ENCODE peak calls at places on chromosomes 12 and 14, in six cellular contexts. One of them, this sample, is unnamed.

GRCh38 chr12:121443193-121443829 is 43.4 kb downstream of the RNF34 start:
- DNase-seq in stomach: peak; percentile 87
- DNase-seq in sciatic nerve: peak; percentile 89
- DNase-seq in stimulated activated CD4-positive, alpha-beta T cell treated with anti-CD3 and anti-CD28 coated beads, Interleukin-1b, Interleukin-23, amount 100 ng/mL, for 24 hours: peak; percentile 55
- DNase-seq in osteocyte: peak; percentile 95
- DNase-seq in pancreas: peak; percentile 87
- DNase-seq in this sample: no peak

GRCh38 chr14:24674204-24674970 is 40.4 kb upstream of the GZMB start:
- DNase-seq in stomach: no peak
- DNase-seq in sciatic nerve: no peak
- DNase-seq in stimulated activated CD4-positive, alpha-beta T cell treated with anti-CD3 and anti-CD28 coated beads, Interleukin-1b, Interleukin-23, amount 100 ng/mL, for 24 hours: no peak
- DNase-seq in osteocyte: no peak
- DNase-seq in pancreas: no peak
- DNase-seq in this sample: no peak

GRCh38 chr12:62966990-62967506 is 32.1 kb upstream of the PPM1H start:
- DNase-seq in stomach: no peak
- DNase-seq in sciatic nerve: no peak
- DNase-seq in stimulated activated CD4-positive, alpha-beta T cell treated with anti-CD3 and anti-CD28 coated beads, Interleukin-1b, Interleukin-23, amount 100 ng/mL, for 24 hours: no peak
- DNase-seq in osteocyte: no peak
- DNase-seq in pancreas: no peak
- DNase-seq in this sample: no peak

GRCh38 chr14:68941820-68942219 is 37.3 kb downstream of the ACTN1 start:
- DNase-seq in stomach: peak; percentile 34
- DNase-seq in sciatic nerve: no peak
- DNase-seq in stimulated activated CD4-positive, alpha-beta T cell treated with anti-CD3 and anti-CD28 coated beads, Interleukin-1b, Interleukin-23, amount 100 ng/mL, for 24 hours: no peak
- DNase-seq in osteocyte: peak; percentile 90
- DNase-seq in pancreas: peak; percentile 59
- DNase-seq in this sample: no peak

GRCh38 chr12:123934829-123935228 is 37.8 kb downstream of the CCDC92 start:
- DNase-seq in stomach: no peak
- DNase-seq in sciatic nerve: no peak
- DNase-seq in stimulated activated CD4-positive, alpha-beta T cell treated with anti-CD3 and anti-CD28 coated beads, Interleukin-1b, Interleukin-23, amount 100 ng/mL, for 24 hours: no peak
- DNase-seq in osteocyte: no peak
- DNase-seq in pancreas: no peak
- DNase-seq in this sample: no peak

GRCh38 chr12:120215357-120215735 is 14.4 kb upstream of the RPLP0 start:
- DNase-seq in stomach: no peak
- DNase-seq in sciatic nerve: no peak
- DNase-seq in stimulated activated CD4-positive, alpha-beta T cell treated with anti-CD3 and anti-CD28 coated beads, Interleukin-1b, Interleukin-23, amount 100 ng/mL, for 24 hours: no peak
- DNase-seq in osteocyte: no peak
- DNase-seq in pancreas: no peak
- DNase-seq in this sample: no peak

GRCh38 chr12:123948401-123949117 is 24.1 kb downstream of the CCDC92 start:
- DNase-seq in stomach: no peak
- DNase-seq in sciatic nerve: no peak
- DNase-seq in stimulated activated CD4-positive, alpha-beta T cell treated with anti-CD3 and anti-CD28 coated beads, Interleukin-1b, Interleukin-23, amount 100 ng/mL, for 24 hours: no peak
- DNase-seq in osteocyte: no peak
- DNase-seq in pancreas: no peak
- DNase-seq in this sample: no peak

GRCh38 chr12:114876968-114877680 is 193.1 kb upstream of the TBX3 start:
- DNase-seq in stomach: no peak
- DNase-seq in sciatic nerve: no peak
- DNase-seq in stimulated activated CD4-positive, alpha-beta T cell treated with anti-CD3 and anti-CD28 coated beads, Interleukin-1b, Interleukin-23, amount 100 ng/mL, for 24 hours: no peak
- DNase-seq in osteocyte: no peak
- DNase-seq in pancreas: no peak
- DNase-seq in this sample: no peak

GRCh38 chr12:92470608-92471021 is 232.2 kb upstream of the PLEKHG7 start:
- DNase-seq in stomach: no peak
- DNase-seq in sciatic nerve: no peak
- DNase-seq in stimulated activated CD4-positive, alpha-beta T cell treated with anti-CD3 and anti-CD28 coated beads, Interleukin-1b, Interleukin-23, amount 100 ng/mL, for 24 hours: peak; percentile 9
- DNase-seq in osteocyte: no peak
- DNase-seq in pancreas: no peak
- DNase-seq in this sample: no peak

GRCh38 chr12:85923767-85924331 is 49.8 kb downstream of the NTS start:
- DNase-seq in stomach: no peak
- DNase-seq in sciatic nerve: no peak
- DNase-seq in stimulated activated CD4-positive, alpha-beta T cell treated with anti-CD3 and anti-CD28 coated beads, Interleukin-1b, Interleukin-23, amount 100 ng/mL, for 24 hours: no peak
- DNase-seq in osteocyte: no peak
- DNase-seq in pancreas: no peak
- DNase-seq in this sample: no peak

GRCh38 chr14:37591311-37591940 is 3.6 kb downstream of the FOXA1 start:
- DNase-seq in stomach: peak; percentile 65
- DNase-seq in sciatic nerve: no peak
- DNase-seq in stimulated activated CD4-positive, alpha-beta T cell treated with anti-CD3 and anti-CD28 coated beads, Interleukin-1b, Interleukin-23, amount 100 ng/mL, for 24 hours: no peak
- DNase-seq in osteocyte: no peak
- DNase-seq in pancreas: no peak
- DNase-seq in this sample: no peak

This sample was measured in esophagus muscularis mucosa.